ENCODE peak calls at places on chromosomes 3 and 15, in four cellular contexts. D is endothelial cell, E is cerebellar cortex, G is thoracic aorta. L is an unnamed sample.

GRCh38 chr3:188507244-188507720 is 353.3 kb downstream of the LPP start:
- DNase-seq in E (no peak), G (no peak), D (no peak), L (no peak)

GRCh38 chr3:195173696-195174095 is 97.3 kb downstream of the XXYLT1 start:
- DNase-seq in D (no peak), E (no peak), G (no peak), L (peak; percentile 48)

GRCh38 chr3:157999246-157999645 is 107.0 kb downstream of the SHOX2 start:
- DNase-seq in G (no peak), E (no peak), D (no peak), L (no peak)

GRCh38 chr3:2810723-2811122 is 299.5 kb downstream of the IL5RA start:
- DNase-seq in G (no peak), E (no peak), D (no peak), L (no peak)

GRCh38 chr15:52466134-52466701 is 62.5 kb downstream of the MYO5A start:
- DNase-seq in E (no peak), D (no peak), G (no peak), L (peak; percentile 45)

GRCh38 chr15:37001436-37001835 is 98.9 kb downstream of the MEIS2 start:
- DNase-seq in E (no peak), G (no peak), D (no peak), L (no peak)

GRCh38 chr15:37995461-37996347 is 61.3 kb downstream of the TMCO5A start:
- DNase-seq in E (peak; percentile 78), G (no peak), D (peak; percentile 45), L (no peak)

GRCh38 chr3:13282986-13283876 is 136.9 kb downstream of the NUP210 start:
- DNase-seq in E (peak; percentile 40), G (no peak), D (peak; percentile 68), L (no peak)

GRCh38 chr15:23648920-23649515 is 1.4 kb upstream of the MAGEL2 start:
- DNase-seq in G (no peak), E (peak; percentile 5), D (peak; percentile 60), L (no peak)

GRCh38 chr15:101463265-101463664 is 26.2 kb downstream of the PCSK6 start:
- DNase-seq in G (no peak), E (no peak), D (no peak), L (peak; percentile 8)

GRCh38 chr3:78857494-78858111 is 910.2 kb downstream of the ROBO1 start:
- DNase-seq in G (no peak), D (no peak), E (no peak), L (no peak)

GRCh38 chr3:43709022-43709421 is 18.3 kb downstream of the ABHD5 start:
- DNase-seq in E (no peak), D (no peak), G (no peak), L (no peak)

GRCh38 chr15:74174216-74174965 is 881 bp downstream of the ISLR start:
- DNase-seq in E (no peak), D (no peak), G (no peak), L (no peak)

GRCh38 chr3:127652246-127652995 is 20.3 kb upstream of the ABTB1 start:
- DNase-seq in D (peak; percentile 66), E (peak; percentile 81), G (no peak), L (peak; percentile 84)

GRCh38 chr3:195156286-195156890 is 114.6 kb downstream of the XXYLT1 start:
- DNase-seq in D (no peak), E (no peak), G (no peak), L (no peak)

GRCh38 chr3:192917258-192917507 is 473 bp downstream of the MB21D2 start:
- DNase-seq in E (no peak), G (no peak), D (peak; percentile 39), L (peak; percentile 85)

GRCh38 chr3:140630366-140630765 is 47.5 kb upstream of the TRIM42 start:
- DNase-seq in E (no peak), D (no peak), G (no peak), L (no peak)

GRCh38 chr15:88630141-88630721 is 8.6 kb upstream of the ISG20 start:
- DNase-seq in E (no peak), G (no peak), D (no peak), L (no peak)

GRCh38 chr15:80494311-80494710 is 90.1 kb downstream of the ARNT2 start:
- DNase-seq in G (no peak), E (no peak), D (no peak), L (no peak)

GRCh38 chr3:184460276-184460675 is 80.4 kb downstream of the CHRD start:
- DNase-seq in G (no peak), D (no peak), E (no peak), L (no peak)

GRCh38 chr15:47516576-47517371 is 200.5 kb upstream of the SEMA6D start:
- DNase-seq in G (no peak), E (no peak), D (no peak), L (no peak)

GRCh38 chr15:67914537-67915373 is 74.9 kb upstream of the RNU6-1 start:
- DNase-seq in D (peak; percentile 14), G (peak; percentile 19), E (peak; percentile 62), L (no peak)

GRCh38 chr3:119664370-119664769 is 4.0 kb upstream of the POPDC2 start:
- DNase-seq in G (no peak), E (no peak), D (no peak), L (no peak)

GRCh38 chr3:157077565-157077991 is 82.4 kb downstream of the CCNL1 start:
- DNase-seq in G (peak; percentile 21), E (no peak), D (no peak), L (no peak)

GRCh38 chr15:63610209-63610841 is 13.1 kb downstream of the FBXL22 start:
- DNase-seq in E (peak; percentile 96), D (peak; percentile 62), G (no peak), L (peak; percentile 87)

GRCh38 chr3:8581806-8582436 is 62.7 kb downstream of the SSUH2 start:
- DNase-seq in E (no peak), G (no peak), D (no peak), L (no peak)

GRCh38 chr15:29086001-29086400 is 183.6 kb downstream of the NSMCE3 start:
- DNase-seq in D (no peak), E (no peak), G (no peak), L (no peak)

GRCh38 chr3:111861396-111861795 is 2.3 kb downstream of the PHLDB2 start:
- DNase-seq in E (no peak), G (no peak), D (no peak), L (no peak)

L was measured in lower leg skin.